ENCODE peak calls at places on chromosome 22, in six cellular contexts. One of them, this sample, is unnamed.

GRCh38 chr22:32876516-32876915 is 75.0 kb downstream of the TIMP3 start:
- DNase-seq in RPMI7951: no peak
- DNase-seq in NCI-H1105 treated with DMSO at 0.1 percent for 48 hours: no peak
- DNase-seq in CD8-positive, alpha-beta T cell: no peak
- DNase-seq in CD4-positive, alpha-beta memory T cell: no peak
- DNase-seq in stimulated activated naive CD8-positive, alpha-beta T cell treated with anti-CD3 and anti-CD28 coated beads, Interleukin-15, Interleukin-2, amounts not matched to agents 100 U/mL and 50 U/mL, for 24 hours: no peak
- DNase-seq in this sample: no peak

GRCh38 chr22:34841911-34842310 is 224.0 kb upstream of the ISX start:
- DNase-seq in RPMI7951: no peak
- DNase-seq in NCI-H1105 treated with DMSO at 0.1 percent for 48 hours: no peak
- DNase-seq in CD8-positive, alpha-beta T cell: no peak
- DNase-seq in CD4-positive, alpha-beta memory T cell: no peak
- DNase-seq in stimulated activated naive CD8-positive, alpha-beta T cell treated with anti-CD3 and anti-CD28 coated beads, Interleukin-15, Interleukin-2, amounts not matched to agents 100 U/mL and 50 U/mL, for 24 hours: no peak
- DNase-seq in this sample: no peak

GRCh38 chr22:27274770-27275449 is 526.6 kb downstream of the MN1 start:
- DNase-seq in RPMI7951: no peak
- DNase-seq in NCI-H1105 treated with DMSO at 0.1 percent for 48 hours: no peak
- DNase-seq in CD8-positive, alpha-beta T cell: no peak
- DNase-seq in CD4-positive, alpha-beta memory T cell: no peak
- DNase-seq in stimulated activated naive CD8-positive, alpha-beta T cell treated with anti-CD3 and anti-CD28 coated beads, Interleukin-15, Interleukin-2, amounts not matched to agents 100 U/mL and 50 U/mL, for 24 hours: no peak
- DNase-seq in this sample: no peak

GRCh38 chr22:46374663-46375474 is 39.4 kb downstream of the TRMU start:
- DNase-seq in RPMI7951: no peak
- DNase-seq in NCI-H1105 treated with DMSO at 0.1 percent for 48 hours: no peak
- DNase-seq in CD8-positive, alpha-beta T cell: no peak
- DNase-seq in CD4-positive, alpha-beta memory T cell: peak; percentile 1
- DNase-seq in stimulated activated naive CD8-positive, alpha-beta T cell treated with anti-CD3 and anti-CD28 coated beads, Interleukin-15, Interleukin-2, amounts not matched to agents 100 U/mL and 50 U/mL, for 24 hours: no peak
- DNase-seq in this sample: no peak

GRCh38 chr22:47240116-47240515 is 477.7 kb downstream of the TBC1D22A start:
- DNase-seq in RPMI7951: no peak
- DNase-seq in NCI-H1105 treated with DMSO at 0.1 percent for 48 hours: no peak
- DNase-seq in CD8-positive, alpha-beta T cell: no peak
- DNase-seq in CD4-positive, alpha-beta memory T cell: no peak
- DNase-seq in stimulated activated naive CD8-positive, alpha-beta T cell treated with anti-CD3 and anti-CD28 coated beads, Interleukin-15, Interleukin-2, amounts not matched to agents 100 U/mL and 50 U/mL, for 24 hours: no peak
- DNase-seq in this sample: no peak

GRCh38 chr22:31425331-31426050 is 26.1 kb downstream of the DRG1 start:
- DNase-seq in RPMI7951: no peak
- DNase-seq in NCI-H1105 treated with DMSO at 0.1 percent for 48 hours: no peak
- DNase-seq in CD8-positive, alpha-beta T cell: no peak
- DNase-seq in CD4-positive, alpha-beta memory T cell: no peak
- DNase-seq in stimulated activated naive CD8-positive, alpha-beta T cell treated with anti-CD3 and anti-CD28 coated beads, Interleukin-15, Interleukin-2, amounts not matched to agents 100 U/mL and 50 U/mL, for 24 hours: no peak
- DNase-seq in this sample: no peak

GRCh38 chr22:50314455-50315288 is 7.2 kb upstream of the PLXNB2 start:
- DNase-seq in RPMI7951: peak; percentile 39
- DNase-seq in NCI-H1105 treated with DMSO at 0.1 percent for 48 hours: no peak
- DNase-seq in CD8-positive, alpha-beta T cell: peak; percentile 70
- DNase-seq in CD4-positive, alpha-beta memory T cell: peak; percentile 72
- DNase-seq in stimulated activated naive CD8-positive, alpha-beta T cell treated with anti-CD3 and anti-CD28 coated beads, Interleukin-15, Interleukin-2, amounts not matched to agents 100 U/mL and 50 U/mL, for 24 hours: peak; percentile 85
- DNase-seq in this sample: no peak

GRCh38 chr22:36299911-36300310 is 47.0 kb downstream of the APOL1 start:
- DNase-seq in RPMI7951: no peak
- DNase-seq in NCI-H1105 treated with DMSO at 0.1 percent for 48 hours: no peak
- DNase-seq in CD8-positive, alpha-beta T cell: no peak
- DNase-seq in CD4-positive, alpha-beta memory T cell: peak; percentile 33
- DNase-seq in stimulated activated naive CD8-positive, alpha-beta T cell treated with anti-CD3 and anti-CD28 coated beads, Interleukin-15, Interleukin-2, amounts not matched to agents 100 U/mL and 50 U/mL, for 24 hours: no peak
- DNase-seq in this sample: no peak

GRCh38 chr22:21752276-21752675 is 16.7 kb upstream of the YPEL1 start:
- DNase-seq in RPMI7951: no peak
- DNase-seq in NCI-H1105 treated with DMSO at 0.1 percent for 48 hours: no peak
- DNase-seq in CD8-positive, alpha-beta T cell: no peak
- DNase-seq in CD4-positive, alpha-beta memory T cell: no peak
- DNase-seq in stimulated activated naive CD8-positive, alpha-beta T cell treated with anti-CD3 and anti-CD28 coated beads, Interleukin-15, Interleukin-2, amounts not matched to agents 100 U/mL and 50 U/mL, for 24 hours: no peak
- DNase-seq in this sample: no peak

GRCh38 chr22:44091021-44091721 is 67.1 kb downstream of the PARVB start:
- DNase-seq in RPMI7951: peak; percentile 6
- DNase-seq in NCI-H1105 treated with DMSO at 0.1 percent for 48 hours: no peak
- DNase-seq in CD8-positive, alpha-beta T cell: no peak
- DNase-seq in CD4-positive, alpha-beta memory T cell: peak; percentile 60
- DNase-seq in stimulated activated naive CD8-positive, alpha-beta T cell treated with anti-CD3 and anti-CD28 coated beads, Interleukin-15, Interleukin-2, amounts not matched to agents 100 U/mL and 50 U/mL, for 24 hours: peak; percentile 42
- DNase-seq in this sample: no peak

GRCh38 chr22:38733329-38734202 is 22.2 kb downstream of the SUN2 start:
- DNase-seq in RPMI7951: peak; percentile 22
- DNase-seq in NCI-H1105 treated with DMSO at 0.1 percent for 48 hours: peak; percentile 82
- DNase-seq in CD8-positive, alpha-beta T cell: peak; percentile 72
- DNase-seq in CD4-positive, alpha-beta memory T cell: peak; percentile 12
- DNase-seq in stimulated activated naive CD8-positive, alpha-beta T cell treated with anti-CD3 and anti-CD28 coated beads, Interleukin-15, Interleukin-2, amounts not matched to agents 100 U/mL and 50 U/mL, for 24 hours: peak; percentile 67
- DNase-seq in this sample: peak; percentile 38

GRCh38 chr22:50329236-50329635 is 2.4 kb upstream of the DENND6B start:
- DNase-seq in RPMI7951: peak; percentile 65
- DNase-seq in NCI-H1105 treated with DMSO at 0.1 percent for 48 hours: no peak
- DNase-seq in CD8-positive, alpha-beta T cell: no peak
- DNase-seq in CD4-positive, alpha-beta memory T cell: no peak
- DNase-seq in stimulated activated naive CD8-positive, alpha-beta T cell treated with anti-CD3 and anti-CD28 coated beads, Interleukin-15, Interleukin-2, amounts not matched to agents 100 U/mL and 50 U/mL, for 24 hours: peak; percentile 24
- DNase-seq in this sample: no peak

GRCh38 chr22:25488244-25489020 is 76.0 kb upstream of the GRK3 start:
- DNase-seq in RPMI7951: peak; percentile 82
- DNase-seq in NCI-H1105 treated with DMSO at 0.1 percent for 48 hours: peak; percentile 41
- DNase-seq in CD8-positive, alpha-beta T cell: no peak
- DNase-seq in CD4-positive, alpha-beta memory T cell: no peak
- DNase-seq in stimulated activated naive CD8-positive, alpha-beta T cell treated with anti-CD3 and anti-CD28 coated beads, Interleukin-15, Interleukin-2, amounts not matched to agents 100 U/mL and 50 U/mL, for 24 hours: peak; percentile 86
- DNase-seq in this sample: no peak

GRCh38 chr22:27998511-27999410 is 79.7 kb upstream of the PITPNB start:
- DNase-seq in RPMI7951: no peak
- DNase-seq in NCI-H1105 treated with DMSO at 0.1 percent for 48 hours: no peak
- DNase-seq in CD8-positive, alpha-beta T cell: no peak
- DNase-seq in CD4-positive, alpha-beta memory T cell: no peak
- DNase-seq in stimulated activated naive CD8-positive, alpha-beta T cell treated with anti-CD3 and anti-CD28 coated beads, Interleukin-15, Interleukin-2, amounts not matched to agents 100 U/mL and 50 U/mL, for 24 hours: no peak
- DNase-seq in this sample: no peak

GRCh38 chr22:24554316-24555159 is at the start of gene GUCD1:
- DNase-seq in RPMI7951: peak; percentile 28
- DNase-seq in NCI-H1105 treated with DMSO at 0.1 percent for 48 hours: no peak
- DNase-seq in CD8-positive, alpha-beta T cell: peak; percentile 19
- DNase-seq in CD4-positive, alpha-beta memory T cell: peak; percentile 48
- DNase-seq in stimulated activated naive CD8-positive, alpha-beta T cell treated with anti-CD3 and anti-CD28 coated beads, Interleukin-15, Interleukin-2, amounts not matched to agents 100 U/mL and 50 U/mL, for 24 hours: peak; percentile 43
- DNase-seq in this sample: no peak

GRCh38 chr22:49573109-49573765 is 254.4 kb downstream of the BRD1 start:
- DNase-seq in RPMI7951: no peak
- DNase-seq in NCI-H1105 treated with DMSO at 0.1 percent for 48 hours: no peak
- DNase-seq in CD8-positive, alpha-beta T cell: no peak
- DNase-seq in CD4-positive, alpha-beta memory T cell: no peak
- DNase-seq in stimulated activated naive CD8-positive, alpha-beta T cell treated with anti-CD3 and anti-CD28 coated beads, Interleukin-15, Interleukin-2, amounts not matched to agents 100 U/mL and 50 U/mL, for 24 hours: no peak
- DNase-seq in this sample: no peak

GRCh38 chr22:47093720-47094119 is 331.3 kb downstream of the TBC1D22A start:
- DNase-seq in RPMI7951: no peak
- DNase-seq in NCI-H1105 treated with DMSO at 0.1 percent for 48 hours: no peak
- DNase-seq in CD8-positive, alpha-beta T cell: no peak
- DNase-seq in CD4-positive, alpha-beta memory T cell: no peak
- DNase-seq in stimulated activated naive CD8-positive, alpha-beta T cell treated with anti-CD3 and anti-CD28 coated beads, Interleukin-15, Interleukin-2, amounts not matched to agents 100 U/mL and 50 U/mL, for 24 hours: no peak
- DNase-seq in this sample: no peak

GRCh38 chr22:39932918-39933649 is 27.1 kb upstream of the TMA7B start:
- DNase-seq in RPMI7951: peak; percentile 17
- DNase-seq in NCI-H1105 treated with DMSO at 0.1 percent for 48 hours: no peak
- DNase-seq in CD8-positive, alpha-beta T cell: peak; percentile 67
- DNase-seq in CD4-positive, alpha-beta memory T cell: peak; percentile 61
- DNase-seq in stimulated activated naive CD8-positive, alpha-beta T cell treated with anti-CD3 and anti-CD28 coated beads, Interleukin-15, Interleukin-2, amounts not matched to agents 100 U/mL and 50 U/mL, for 24 hours: peak; percentile 77
- DNase-seq in this sample: no peak

GRCh38 chr22:25630446-25630845 is 66.0 kb downstream of the GRK3 start:
- DNase-seq in RPMI7951: no peak
- DNase-seq in NCI-H1105 treated with DMSO at 0.1 percent for 48 hours: no peak
- DNase-seq in CD8-positive, alpha-beta T cell: no peak
- DNase-seq in CD4-positive, alpha-beta memory T cell: no peak
- DNase-seq in stimulated activated naive CD8-positive, alpha-beta T cell treated with anti-CD3 and anti-CD28 coated beads, Interleukin-15, Interleukin-2, amounts not matched to agents 100 U/mL and 50 U/mL, for 24 hours: no peak
- DNase-seq in this sample: no peak